ENCODE peak calls at places on chromosomes 7 and 10, in four cellular contexts. B, M, T and V are unnamed samples.

GRCh38 chr7:150993511-150993910 is 2.7 kb downstream of the NOS3 start:
- DNase-seq in T (no peak), M (no peak), B (peak; percentile 30), V (peak; percentile 32)

GRCh38 chr7:73904219-73905136 is 43.5 kb downstream of the TMEM270 start:
- DNase-seq in M (no peak), T (no peak), B (no peak), V (peak; percentile 23)

GRCh38 chr7:152893801-152894294 is 134.3 kb downstream of the ACTR3B start:
- DNase-seq in M (no peak), T (no peak), B (no peak), V (peak; percentile 40)

GRCh38 chr7:50141854-50142253 is 48.8 kb upstream of the ZPBP start:
- DNase-seq in B (no peak), T (no peak), M (peak; percentile 3), V (no peak)

GRCh38 chr10:110457851-110458582 is 39.7 kb upstream of the DUSP5 start:
- DNase-seq in M (no peak), T (no peak), B (no peak), V (no peak)

GRCh38 chr7:151248191-151249033 is at the start of gene SMARCD3:
- DNase-seq in M (no peak), T (peak; percentile 46), B (peak; percentile 91), V (peak; percentile 93)

GRCh38 chr10:48796846-48797245 is 112.2 kb downstream of the WDFY4 start:
- DNase-seq in M (no peak), B (no peak), T (no peak), V (no peak)

GRCh38 chr10:68560916-68561691 is 967 bp downstream of the TET1 start:
- DNase-seq in T (peak; percentile 27), M (no peak), B (peak; percentile 86), V (peak; percentile 89)

GRCh38 chr7:44971188-44971907 is 7.5 kb downstream of the MYO1G start:
- DNase-seq in M (no peak), B (no peak), T (no peak), V (peak; percentile 18)

GRCh38 chr7:80463272-80463920 is 48.5 kb downstream of the GNAT3 start:
- DNase-seq in T (no peak), M (no peak), B (no peak), V (no peak)

GRCh38 chr7:98119257-98119918 is 12.7 kb downstream of the LMTK2 start:
- DNase-seq in B (no peak), T (peak; percentile 53), M (no peak), V (no peak)

GRCh38 chr7:43850348-43851116 is 18.8 kb downstream of the MRPS24 start:
- DNase-seq in M (no peak), B (no peak), T (no peak), V (no peak)

GRCh38 chr10:15313844-15314243 is 57.2 kb downstream of the FAM171A1 start:
- DNase-seq in T (no peak), B (peak; percentile 88), M (no peak), V (peak; percentile 78)

GRCh38 chr10:90162464-90162863 is 461.1 kb downstream of the KIF20B start:
- DNase-seq in M (no peak), T (no peak), B (no peak), V (no peak)

GRCh38 chr10:44756235-44756634 is 154.9 kb upstream of the TMEM72 start:
- DNase-seq in T (no peak), B (no peak), M (no peak), V (no peak)

GRCh38 chr7:40658731-40659130 is 523.9 kb downstream of the SUGCT start:
- DNase-seq in M (no peak), T (no peak), B (no peak), V (no peak)

GRCh38 chr10:3538850-3539531 is 246.0 kb downstream of the KLF6 start:
- DNase-seq in T (no peak), M (no peak), B (peak; percentile 57), V (no peak)

GRCh38 chr7:1847260-1848001 is 177.4 kb downstream of the ELFN1 start:
- DNase-seq in T (no peak), M (no peak), B (no peak), V (no peak)

GRCh38 chr7:148914208-148914777 is 30.2 kb upstream of the EZH2 start:
- DNase-seq in T (no peak), M (peak; percentile 71), B (peak; percentile 78), V (no peak)

GRCh38 chr10:50614444-50615137 is 9.2 kb downstream of the SGMS1 start:
- DNase-seq in M (peak; percentile 37), B (peak; percentile 60), T (peak; percentile 53), V (no peak)

GRCh38 chr10:79505771-79506351 is 6.5 kb upstream of the EIF5AL1 start:
- DNase-seq in T (no peak), B (no peak), M (no peak), V (no peak)

GRCh38 chr10:64113375-64113774 is 592.2 kb downstream of the REEP3 start:
- DNase-seq in T (no peak), M (no peak), B (no peak), V (no peak)

GRCh38 chr7:151711435-151711872 is 165.5 kb downstream of the PRKAG2 start:
- DNase-seq in M (no peak), T (no peak), B (no peak), V (no peak)

GRCh38 chr7:117019786-117020604 is 66.7 kb downstream of the ST7 start:
- DNase-seq in T (no peak), B (peak; percentile 92), M (peak; percentile 54), V (peak; percentile 78)

GRCh38 chr10:63627376-63627775 is 106.2 kb downstream of the REEP3 start:
- DNase-seq in T (no peak), B (no peak), M (peak; percentile 8), V (no peak)

GRCh38 chr7:142381727-142382409 is 124.0 kb upstream of the PRSS58 start:
- DNase-seq in B (no peak), M (no peak), T (no peak), V (no peak)

GRCh38 chr7:133563196-133563707 is 310.4 kb downstream of the EXOC4 start:
- DNase-seq in M (no peak), B (no peak), T (no peak), V (no peak)

GRCh38 chr7:117251687-117252086 is 71.2 kb downstream of the WNT2 start:
- DNase-seq in M (no peak), B (no peak), T (no peak), V (no peak)

GRCh38 chr10:70742537-70743429 is 42.4 kb downstream of the TBATA start:
- DNase-seq in M (no peak), T (peak; percentile 57), B (peak; percentile 89), V (no peak)

GRCh38 chr7:143733876-143734275 is 23.6 kb downstream of the CTAGE6 start:
- DNase-seq in B (no peak), M (no peak), T (no peak), V (no peak)

GRCh38 chr7:143735962-143736361 is 21.5 kb downstream of the CTAGE6 start:
- DNase-seq in T (no peak), B (peak; percentile 3), M (no peak), V (no peak)
- TF ChIP-seq ELF1 in T (no peak), B (no peak), M (no peak), V (no peak)

GRCh38 chr7:140260767-140261486 is 84.1 kb upstream of the KDM7A start:
- DNase-seq in T (no peak), B (no peak), M (no peak), V (no peak)
- TF ChIP-seq YY1 in T (no peak), B (no peak), M (no peak), V (no peak)

GRCh38 chr10:72260215-72260587 is 13.5 kb upstream of the DDIT4 start:
- DNase-seq in B (no peak), M (no peak), T (no peak), V (no peak)

GRCh38 chr10:72260588-72261322 is 13.0 kb upstream of the DDIT4 start:
- DNase-seq in T (peak; percentile 88), M (no peak), B (peak; percentile 95), V (peak; percentile 95)

GRCh38 chr10:72263613-72264241 is 10.0 kb upstream of the DDIT4 start:
- DNase-seq in T (peak; percentile 86), M (no peak), B (no peak), V (no peak)

GRCh38 chr10:72259491-72260214 is 14.1 kb upstream of the DDIT4 start:
- DNase-seq in T (no peak), M (no peak), B (no peak), V (peak; percentile 72)

GRCh38 chr10:72261323-72262018 is 12.3 kb upstream of the DDIT4 start:
- DNase-seq in B (peak; percentile 81), T (no peak), M (no peak), V (peak; percentile 57)
- TF ChIP-seq ELF1 in B (no peak), T (no peak), M (no peak), V (no peak)

DNA sequence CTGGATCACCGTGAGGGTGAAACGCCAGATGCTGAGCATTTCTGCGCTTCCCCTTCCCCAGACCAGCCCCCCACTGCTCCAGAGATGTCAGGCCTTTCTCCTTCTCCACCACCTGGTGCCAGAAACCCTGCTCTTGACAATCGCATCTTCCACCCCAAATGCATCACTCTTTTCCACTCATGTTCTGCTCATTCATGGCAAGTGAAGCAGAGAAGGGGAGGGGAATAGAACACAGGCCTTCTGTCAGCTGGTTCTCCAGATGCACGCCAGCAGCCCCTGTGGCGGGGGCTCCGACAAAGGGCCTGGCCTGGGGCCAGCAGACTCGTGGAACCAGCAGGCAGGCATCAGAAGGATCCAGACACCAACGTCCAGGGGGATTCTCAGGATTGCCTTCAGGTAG is 68.5 kb upstream of the SVIL start:
- DNase-seq in B (no peak), T (no peak), M (no peak), V (peak; percentile 82)
- TF ChIP-seq YY1 in B (no peak), T (no peak), M (no peak), V (no peak)

DNA sequence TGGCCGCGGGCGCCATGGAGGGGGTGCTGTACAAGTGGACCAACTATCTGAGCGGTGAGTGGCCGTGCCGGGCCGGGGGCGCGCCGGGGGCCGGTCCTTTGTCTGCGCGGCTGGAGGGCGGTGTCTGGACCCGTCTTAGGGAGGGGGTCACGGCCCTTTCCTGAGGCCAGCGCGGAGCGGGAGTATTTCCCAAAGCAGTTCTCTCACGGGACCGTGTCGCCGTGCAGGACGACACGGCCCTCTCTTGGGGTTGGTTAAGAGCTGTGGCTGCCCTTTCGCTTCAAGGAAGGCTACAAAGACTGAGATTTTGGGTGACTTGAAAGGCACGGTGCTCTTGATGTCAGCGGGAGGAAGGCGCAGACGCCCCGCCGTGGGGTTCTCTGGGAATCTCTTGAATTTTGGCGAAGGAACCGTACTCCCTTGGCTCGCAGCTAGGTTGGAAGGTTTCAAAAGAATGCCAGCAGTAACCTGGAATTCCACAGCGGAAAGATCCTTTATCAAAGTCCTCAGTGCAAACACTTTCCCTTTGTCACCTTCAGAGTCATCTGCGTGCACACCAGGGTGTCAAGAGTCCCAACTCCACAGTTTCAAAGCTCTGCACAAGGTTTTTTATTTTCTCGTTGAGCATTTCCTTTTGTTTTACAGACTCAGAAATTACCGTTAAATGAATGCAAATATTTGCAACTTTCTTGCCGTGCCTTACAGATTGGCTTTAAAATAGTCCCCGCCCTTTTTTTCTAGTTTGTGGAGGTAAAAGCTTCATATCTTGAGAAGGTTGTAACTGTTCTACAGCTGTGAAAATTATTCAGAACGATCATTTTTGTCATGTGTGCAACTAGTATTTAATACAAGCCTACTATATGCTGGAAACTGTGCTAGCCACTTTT is 780 bp downstream of the PLEKHA8 start:
- DNase-seq in T (peak; percentile 71), M (peak; percentile 12), B (peak; percentile 62), V (no peak)
- TF ChIP-seq ELF1 in T (no peak), M (no peak), B (no peak), V (no peak)